ENCODE peak calls at places on chromosome 19, in five cellular contexts. One of them, this sample, is unnamed.

GRCh38 chr19:40005670-40006272 is 8.9 kb downstream of the ZNF546 start:
- DNase-seq in fibroblast of mammary gland: no peak
- DNase-seq in uterus: no peak
- DNase-seq in brain microvascular endothelial cell: no peak
- DNase-seq in breast epithelium: no peak
- DNase-seq in this sample: no peak

GRCh38 chr19:54254195-54254906 is 2.7 kb downstream of the LILRB5 start:
- DNase-seq in fibroblast of mammary gland: no peak
- DNase-seq in uterus: no peak
- DNase-seq in brain microvascular endothelial cell: no peak
- DNase-seq in breast epithelium: no peak
- DNase-seq in this sample: no peak

GRCh38 chr19:28999733-29000433 is 213.1 kb downstream of the UQCRFS1 start:
- DNase-seq in fibroblast of mammary gland: no peak
- DNase-seq in uterus: peak
- DNase-seq in brain microvascular endothelial cell: no peak
- DNase-seq in breast epithelium: no peak
- DNase-seq in this sample: no peak

GRCh38 chr19:3161453-3161852 is 17.1 kb upstream of the S1PR4 start:
- DNase-seq in fibroblast of mammary gland: peak
- DNase-seq in uterus: no peak
- DNase-seq in brain microvascular endothelial cell: peak
- DNase-seq in breast epithelium: no peak
- DNase-seq in this sample: no peak

GRCh38 chr19:11164278-11164677 is 8.7 kb upstream of the SPC24 start:
- DNase-seq in fibroblast of mammary gland: no peak
- DNase-seq in uterus: no peak
- DNase-seq in brain microvascular endothelial cell: no peak
- DNase-seq in breast epithelium: no peak
- DNase-seq in this sample: no peak

GRCh38 chr19:1177322-1178114 is 3.5 kb upstream of the SBNO2 start:
- DNase-seq in fibroblast of mammary gland: peak
- DNase-seq in uterus: peak
- DNase-seq in brain microvascular endothelial cell: peak
- DNase-seq in breast epithelium: no peak
- DNase-seq in this sample: peak

GRCh38 chr19:12723383-12723642 is 419 bp downstream of the TNPO2 start:
- DNase-seq in fibroblast of mammary gland: peak
- DNase-seq in uterus: no peak
- DNase-seq in brain microvascular endothelial cell: no peak
- DNase-seq in breast epithelium: no peak
- DNase-seq in this sample: no peak

GRCh38 chr19:57002765-57003164 is 117.0 kb upstream of the USP29 start:
- DNase-seq in fibroblast of mammary gland: no peak
- DNase-seq in uterus: no peak
- DNase-seq in brain microvascular endothelial cell: no peak
- DNase-seq in breast epithelium: no peak
- DNase-seq in this sample: no peak

GRCh38 chr19:45496349-45496953 is 396 bp downstream of the RTN2 start:
- DNase-seq in fibroblast of mammary gland: no peak
- DNase-seq in uterus: peak
- DNase-seq in brain microvascular endothelial cell: no peak
- DNase-seq in breast epithelium: no peak
- DNase-seq in this sample: no peak

DNA sequence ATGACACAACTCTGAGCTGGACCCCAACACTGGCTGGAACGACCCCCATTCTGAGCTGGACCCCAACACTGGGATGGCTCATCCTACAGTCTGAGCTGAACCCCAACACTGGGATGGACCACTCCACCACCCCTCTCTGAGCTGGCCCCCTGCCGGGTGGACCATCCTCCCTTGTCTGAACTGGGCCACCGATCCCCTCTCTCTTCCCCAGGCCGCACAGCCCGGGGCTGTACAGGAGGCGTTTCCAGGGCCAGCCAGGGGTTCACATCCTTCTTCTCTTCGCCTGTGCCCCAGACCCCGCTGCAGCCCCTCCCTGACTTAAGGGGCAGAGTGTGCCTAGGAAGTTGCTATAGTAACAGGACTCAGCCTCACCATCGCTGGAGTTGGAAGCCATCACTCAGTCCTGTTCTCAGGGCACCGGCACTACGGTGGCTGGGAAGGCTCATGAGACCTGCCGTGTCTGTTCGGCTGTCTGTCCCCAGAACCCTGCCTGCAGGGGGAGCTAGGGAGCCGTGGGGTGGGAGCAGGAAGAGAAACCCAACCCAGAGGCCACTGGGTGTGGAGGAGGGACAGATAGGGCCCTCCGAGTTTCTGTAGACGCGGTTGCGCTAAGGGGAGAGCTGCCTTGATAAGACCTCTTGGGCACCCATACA is 3.7 kb downstream of the PRKACA start:
- DNase-seq in fibroblast of mammary gland: no peak
- DNase-seq in uterus: no peak
- DNase-seq in brain microvascular endothelial cell: no peak
- DNase-seq in breast epithelium: no peak
- DNase-seq in this sample: no peak
- TF ChIP-seq CTCF in fibroblast of mammary gland: peak
- TF ChIP-seq CTCF in uterus: no peak
- TF ChIP-seq CTCF in brain microvascular endothelial cell: peak
- TF ChIP-seq CTCF in breast epithelium: no peak
- TF ChIP-seq CTCF in this sample: peak

GRCh38 chr19:41811036-41811435 is 14.6 kb downstream of the CEACAM3 start:
- DNase-seq in fibroblast of mammary gland: no peak
- DNase-seq in uterus: no peak
- DNase-seq in brain microvascular endothelial cell: no peak
- DNase-seq in breast epithelium: no peak
- DNase-seq in this sample: no peak
- H3K4me3 ChIP-seq in fibroblast of mammary gland: no peak
- H3K4me3 ChIP-seq in uterus: no peak
- H3K4me3 ChIP-seq in brain microvascular endothelial cell: no peak
- H3K4me3 ChIP-seq in breast epithelium: no peak
- H3K4me3 ChIP-seq in this sample: no peak

GRCh38 chr19:48963371-48964204 is 1.5 kb upstream of the FTL start:
- DNase-seq in fibroblast of mammary gland: peak
- DNase-seq in uterus: peak
- DNase-seq in brain microvascular endothelial cell: no peak
- DNase-seq in breast epithelium: peak
- DNase-seq in this sample: no peak
- TF ChIP-seq CTCF in fibroblast of mammary gland: no peak
- TF ChIP-seq CTCF in uterus: no peak
- TF ChIP-seq CTCF in brain microvascular endothelial cell: no peak
- TF ChIP-seq CTCF in breast epithelium: no peak
- TF ChIP-seq CTCF in this sample: no peak

GRCh38 chr19:16069813-16070365 is 6.4 kb upstream of the TPM4 start:
- DNase-seq in fibroblast of mammary gland: no peak
- DNase-seq in uterus: no peak
- DNase-seq in brain microvascular endothelial cell: no peak
- DNase-seq in breast epithelium: no peak
- DNase-seq in this sample: no peak

GRCh38 chr19:16068696-16069259 is 7.5 kb upstream of the TPM4 start:
- DNase-seq in fibroblast of mammary gland: no peak
- DNase-seq in uterus: no peak
- DNase-seq in brain microvascular endothelial cell: no peak
- DNase-seq in breast epithelium: no peak
- DNase-seq in this sample: no peak

GRCh38 chr19:16064209-16064889 is 11.9 kb upstream of the TPM4 start:
- DNase-seq in fibroblast of mammary gland: peak
- DNase-seq in uterus: no peak
- DNase-seq in brain microvascular endothelial cell: no peak
- DNase-seq in breast epithelium: no peak
- DNase-seq in this sample: no peak

GRCh38 chr19:16067205-16067938 is 8.9 kb upstream of the TPM4 start:
- DNase-seq in fibroblast of mammary gland: peak
- DNase-seq in uterus: peak
- DNase-seq in brain microvascular endothelial cell: peak
- DNase-seq in breast epithelium: peak
- DNase-seq in this sample: peak

GRCh38 chr19:16066611-16067104 is 9.6 kb upstream of the TPM4 start:
- DNase-seq in fibroblast of mammary gland: peak
- DNase-seq in uterus: no peak
- DNase-seq in brain microvascular endothelial cell: peak
- DNase-seq in breast epithelium: no peak
- DNase-seq in this sample: no peak
- H3K4me3 ChIP-seq in fibroblast of mammary gland: no peak
- H3K4me3 ChIP-seq in uterus: peak
- H3K4me3 ChIP-seq in brain microvascular endothelial cell: no peak
- H3K4me3 ChIP-seq in breast epithelium: peak
- H3K4me3 ChIP-seq in this sample: no peak

GRCh38 chr19:18674616-18675015 is 8.9 kb upstream of the CRTC1 start:
- DNase-seq in fibroblast of mammary gland: peak
- DNase-seq in uterus: no peak
- DNase-seq in brain microvascular endothelial cell: no peak
- DNase-seq in breast epithelium: no peak
- DNase-seq in this sample: no peak

GRCh38 chr19:18676692-18677091 is 6.8 kb upstream of the CRTC1 start:
- DNase-seq in fibroblast of mammary gland: no peak
- DNase-seq in uterus: no peak
- DNase-seq in brain microvascular endothelial cell: no peak
- DNase-seq in breast epithelium: no peak
- DNase-seq in this sample: no peak

GRCh38 chr19:18677156-18677555 is 6.3 kb upstream of the CRTC1 start:
- DNase-seq in fibroblast of mammary gland: no peak
- DNase-seq in uterus: no peak
- DNase-seq in brain microvascular endothelial cell: no peak
- DNase-seq in breast epithelium: no peak
- DNase-seq in this sample: no peak

GRCh38 chr19:18672606-18673337 is 10.7 kb upstream of the CRTC1 start:
- DNase-seq in fibroblast of mammary gland: peak
- DNase-seq in uterus: peak
- DNase-seq in brain microvascular endothelial cell: no peak
- DNase-seq in breast epithelium: no peak
- DNase-seq in this sample: no peak

DNA sequence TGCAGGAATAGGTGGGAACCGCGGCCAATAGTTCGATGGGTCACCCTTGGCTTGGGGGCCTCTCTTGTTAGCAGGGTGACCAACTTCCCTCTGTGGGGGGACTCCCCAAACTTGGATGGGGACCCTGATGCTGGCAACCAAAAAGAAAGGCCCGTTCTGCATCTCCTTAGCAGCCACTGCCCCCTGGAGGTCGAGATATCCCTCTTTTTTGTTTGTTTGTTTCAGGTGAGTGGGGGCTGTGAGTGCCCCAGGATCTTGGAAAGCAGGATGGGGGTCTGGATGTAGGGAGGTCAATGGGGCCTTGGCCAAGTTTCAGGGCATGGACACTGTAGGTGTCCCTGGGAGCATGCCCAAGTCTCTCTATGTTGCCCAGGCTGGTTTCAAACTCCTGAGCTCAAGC is 7.7 kb upstream of the CRTC1 start:
- DNase-seq in fibroblast of mammary gland: peak
- DNase-seq in uterus: no peak
- DNase-seq in brain microvascular endothelial cell: no peak
- DNase-seq in breast epithelium: no peak
- DNase-seq in this sample: no peak
- TF ChIP-seq CTCF in fibroblast of mammary gland: peak
- TF ChIP-seq CTCF in uterus: peak
- TF ChIP-seq CTCF in brain microvascular endothelial cell: peak
- TF ChIP-seq CTCF in breast epithelium: no peak
- TF ChIP-seq CTCF in this sample: peak

This sample was measured in AG09309.